ENCODE peak calls at places on chromosomes 5 and 9, in four cellular contexts. One of them, this sample, is unnamed.

GRCh38 chr9:1978941-1979340 is 36.2 kb upstream of the SMARCA2 start:
- DNase-seq in HCEC 1CT: peak; percentile 77
- DNase-seq in transverse colon: no peak
- DNase-seq in stimulated activated naive CD4-positive, alpha-beta T cell: no peak
- DNase-seq in this sample: peak; percentile 57

GRCh38 chr5:174799146-174799545 is 74.8 kb downstream of the MSX2 start:
- DNase-seq in transverse colon: no peak
- DNase-seq in HCEC 1CT: no peak
- DNase-seq in stimulated activated naive CD4-positive, alpha-beta T cell: no peak
- DNase-seq in this sample: no peak

GRCh38 chr5:40738502-40738901 is 17.3 kb downstream of the TTC33 start:
- DNase-seq in HCEC 1CT: peak; percentile 54
- DNase-seq in transverse colon: no peak
- DNase-seq in stimulated activated naive CD4-positive, alpha-beta T cell: no peak
- DNase-seq in this sample: no peak

GRCh38 chr9:122374885-122375420 is 4.1 kb downstream of the PTGS1 start:
- DNase-seq in transverse colon: peak; percentile 76
- DNase-seq in stimulated activated naive CD4-positive, alpha-beta T cell: no peak
- DNase-seq in HCEC 1CT: peak; percentile 78
- DNase-seq in this sample: peak; percentile 47

GRCh38 chr5:62550103-62550502 is 28.5 kb upstream of the LRRC70 start:
- DNase-seq in stimulated activated naive CD4-positive, alpha-beta T cell: no peak
- DNase-seq in HCEC 1CT: no peak
- DNase-seq in transverse colon: no peak
- DNase-seq in this sample: no peak

GRCh38 chr5:12023614-12024241 is 119.5 kb upstream of the CTNND2 start:
- DNase-seq in transverse colon: no peak
- DNase-seq in HCEC 1CT: peak; percentile 24
- DNase-seq in stimulated activated naive CD4-positive, alpha-beta T cell: no peak
- DNase-seq in this sample: peak; percentile 20

GRCh38 chr5:138149530-138149929 is 10.3 kb upstream of the NME5 start:
- DNase-seq in transverse colon: no peak
- DNase-seq in HCEC 1CT: peak; percentile 32
- DNase-seq in stimulated activated naive CD4-positive, alpha-beta T cell: no peak
- DNase-seq in this sample: no peak

GRCh38 chr5:140607031-140607430 is 25.9 kb downstream of the CD14 start:
- DNase-seq in transverse colon: no peak
- DNase-seq in stimulated activated naive CD4-positive, alpha-beta T cell: no peak
- DNase-seq in HCEC 1CT: peak; percentile 17
- DNase-seq in this sample: no peak

GRCh38 chr9:124216474-124217176 is 41.1 kb upstream of the NEK6 start:
- DNase-seq in transverse colon: peak; percentile 56
- DNase-seq in stimulated activated naive CD4-positive, alpha-beta T cell: no peak
- DNase-seq in HCEC 1CT: no peak
- DNase-seq in this sample: no peak

This sample was measured in HFFc6.